ENCODE peak calls at places on chromosome 1, in five cellular contexts. One of them, this sample, is unnamed.

GRCh38 chr1:51729824-51730284 is 113.0 kb downstream of the OSBPL9 start:
- DNase-seq in NAMALWA: peak; percentile 62
- DNase-seq in islet precursor cell: no peak
- DNase-seq in AG04450: no peak
- DNase-seq in RCC 7860: no peak
- DNase-seq in this sample: no peak

GRCh38 chr1:161404051-161404597 is 36.4 kb upstream of the CFAP126 start:
- DNase-seq in NAMALWA: no peak
- DNase-seq in islet precursor cell: no peak
- DNase-seq in AG04450: no peak
- DNase-seq in RCC 7860: no peak
- DNase-seq in this sample: no peak

GRCh38 chr1:193539731-193540459 is 353.5 kb upstream of the B3GALT2 start:
- DNase-seq in NAMALWA: peak; percentile 64
- DNase-seq in islet precursor cell: no peak
- DNase-seq in AG04450: no peak
- DNase-seq in RCC 7860: no peak
- DNase-seq in this sample: no peak

GRCh38 chr1:56576880-56577858 is 2.2 kb downstream of the PLPP3 start:
- DNase-seq in NAMALWA: peak; percentile 28
- DNase-seq in islet precursor cell: no peak
- DNase-seq in AG04450: no peak
- DNase-seq in RCC 7860: no peak
- DNase-seq in this sample: no peak

GRCh38 chr1:40096977-40097782 is at the start of gene PPT1:
- DNase-seq in NAMALWA: peak; percentile 84
- DNase-seq in islet precursor cell: peak; percentile 87
- DNase-seq in AG04450: no peak
- DNase-seq in RCC 7860: peak; percentile 45
- DNase-seq in this sample: no peak

GRCh38 chr1:216422821-216423529 is at the start of gene USH2A:
- DNase-seq in NAMALWA: no peak
- DNase-seq in islet precursor cell: no peak
- DNase-seq in AG04450: no peak
- DNase-seq in RCC 7860: no peak
- DNase-seq in this sample: no peak

GRCh38 chr1:85397490-85398044 is 67.4 kb downstream of the DDAH1 start:
- DNase-seq in NAMALWA: no peak
- DNase-seq in islet precursor cell: no peak
- DNase-seq in AG04450: no peak
- DNase-seq in RCC 7860: no peak
- DNase-seq in this sample: no peak

GRCh38 chr1:167938083-167938482 is 1.2 kb upstream of the MPC2 start:
- DNase-seq in NAMALWA: peak; percentile 49
- DNase-seq in islet precursor cell: no peak
- DNase-seq in AG04450: no peak
- DNase-seq in RCC 7860: no peak
- DNase-seq in this sample: no peak

GRCh38 chr1:108051625-108052382 is 86.8 kb upstream of the VAV3 start:
- DNase-seq in NAMALWA: no peak
- DNase-seq in islet precursor cell: peak; percentile 59
- DNase-seq in AG04450: no peak
- DNase-seq in RCC 7860: no peak
- DNase-seq in this sample: no peak

GRCh38 chr1:150362721-150363425 is 1.1 kb upstream of the RPRD2 start:
- DNase-seq in NAMALWA: no peak
- DNase-seq in islet precursor cell: no peak
- DNase-seq in AG04450: no peak
- DNase-seq in RCC 7860: no peak
- DNase-seq in this sample: no peak

GRCh38 chr1:105664495-105664894 is 1392.0 kb upstream of the PRMT6 start:
- DNase-seq in NAMALWA: no peak
- DNase-seq in islet precursor cell: no peak
- DNase-seq in AG04450: no peak
- DNase-seq in RCC 7860: peak; percentile 91
- DNase-seq in this sample: no peak

GRCh38 chr1:162062542-162063015 is 6.9 kb upstream of the NOS1AP start:
- DNase-seq in NAMALWA: no peak
- DNase-seq in islet precursor cell: no peak
- DNase-seq in AG04450: peak; percentile 21
- DNase-seq in RCC 7860: no peak
- DNase-seq in this sample: peak; percentile 96

GRCh38 chr1:178933709-178934573 is 63.1 kb upstream of the ANGPTL1 start:
- DNase-seq in NAMALWA: no peak
- DNase-seq in islet precursor cell: no peak
- DNase-seq in AG04450: no peak
- DNase-seq in RCC 7860: no peak
- DNase-seq in this sample: no peak

GRCh38 chr1:230581446-230582079 is 60.7 kb upstream of the COG2 start:
- DNase-seq in NAMALWA: peak; percentile 49
- DNase-seq in islet precursor cell: no peak
- DNase-seq in AG04450: no peak
- DNase-seq in RCC 7860: no peak
- DNase-seq in this sample: no peak

GRCh38 chr1:51515312-51515960 is 3.6 kb downstream of the EPS15 start:
- DNase-seq in NAMALWA: peak; percentile 65
- DNase-seq in islet precursor cell: no peak
- DNase-seq in AG04450: no peak
- DNase-seq in RCC 7860: no peak
- DNase-seq in this sample: no peak

GRCh38 chr1:222546091-222546490 is 1.8 kb downstream of the HHIPL2 start:
- DNase-seq in NAMALWA: no peak
- DNase-seq in islet precursor cell: no peak
- DNase-seq in AG04450: no peak
- DNase-seq in RCC 7860: no peak
- DNase-seq in this sample: peak; percentile 9

GRCh38 chr1:70247768-70248167 is 26.6 kb downstream of the SRSF11 start:
- DNase-seq in NAMALWA: no peak
- DNase-seq in islet precursor cell: no peak
- DNase-seq in AG04450: no peak
- DNase-seq in RCC 7860: no peak
- DNase-seq in this sample: no peak

GRCh38 chr1:9721606-9722377 is 70.3 kb downstream of the PIK3CD start:
- DNase-seq in NAMALWA: peak; percentile 90
- DNase-seq in islet precursor cell: peak; percentile 82
- DNase-seq in AG04450: no peak
- DNase-seq in RCC 7860: no peak
- DNase-seq in this sample: no peak

GRCh38 chr1:96845464-96845863 is 123.9 kb downstream of the PTBP2 start:
- DNase-seq in NAMALWA: peak; percentile 53
- DNase-seq in islet precursor cell: peak; percentile 80
- DNase-seq in AG04450: no peak
- DNase-seq in RCC 7860: no peak
- DNase-seq in this sample: no peak

GRCh38 chr1:17207966-17208418 is 3.1 kb downstream of the PADI1 start:
- DNase-seq in NAMALWA: peak; percentile 66
- DNase-seq in islet precursor cell: peak; percentile 89
- DNase-seq in AG04450: no peak
- DNase-seq in RCC 7860: peak; percentile 59
- DNase-seq in this sample: no peak

GRCh38 chr1:9611716-9612115 is 23.0 kb downstream of the TMEM201 start:
- DNase-seq in NAMALWA: no peak
- DNase-seq in islet precursor cell: no peak
- DNase-seq in AG04450: no peak
- DNase-seq in RCC 7860: no peak
- DNase-seq in this sample: no peak

GRCh38 chr1:151612506-151613274 is 840 bp downstream of the SNX27 start:
- DNase-seq in NAMALWA: peak; percentile 63
- DNase-seq in islet precursor cell: peak; percentile 66
- DNase-seq in AG04450: no peak
- DNase-seq in RCC 7860: no peak
- DNase-seq in this sample: no peak

GRCh38 chr1:3024588-3024987 is 3.3 kb downstream of the ACTRT2 start:
- DNase-seq in NAMALWA: no peak
- DNase-seq in islet precursor cell: no peak
- DNase-seq in AG04450: no peak
- DNase-seq in RCC 7860: no peak
- DNase-seq in this sample: no peak

GRCh38 chr1:172449012-172449584 is 5.2 kb upstream of the PIGC start:
- DNase-seq in NAMALWA: no peak
- DNase-seq in islet precursor cell: peak; percentile 63
- DNase-seq in AG04450: no peak
- DNase-seq in RCC 7860: peak; percentile 98
- DNase-seq in this sample: no peak

GRCh38 chr1:210702512-210702911 is 373.8 kb downstream of the HHAT start:
- DNase-seq in NAMALWA: no peak
- DNase-seq in islet precursor cell: no peak
- DNase-seq in AG04450: no peak
- DNase-seq in RCC 7860: no peak
- DNase-seq in this sample: no peak

GRCh38 chr1:23787701-23788100 is 3.2 kb upstream of the LYPLA2 start:
- DNase-seq in NAMALWA: no peak
- DNase-seq in islet precursor cell: no peak
- DNase-seq in AG04450: no peak
- DNase-seq in RCC 7860: no peak
- DNase-seq in this sample: no peak

GRCh38 chr1:41917835-41918449 is 780 bp downstream of the HIVEP3 start:
- DNase-seq in NAMALWA: no peak
- DNase-seq in islet precursor cell: peak; percentile 73
- DNase-seq in AG04450: no peak
- DNase-seq in RCC 7860: no peak
- DNase-seq in this sample: no peak

This sample was measured in astrocyte of the cerebellum.